ENCODE peak calls at places on chromosomes 11 and 22, in four cellular contexts. One of them, this sample, is unnamed.

GRCh38 chr11:130813638-130814037 is 102.6 kb downstream of the SNX19 start:
- DNase-seq in CD8-positive, alpha-beta T cell: no peak
- DNase-seq in cardiac muscle cell: no peak
- DNase-seq in pancreas: no peak
- DNase-seq in this sample: no peak

GRCh38 chr22:49353185-49353584 is 474.5 kb downstream of the BRD1 start:
- DNase-seq in CD8-positive, alpha-beta T cell: no peak
- DNase-seq in cardiac muscle cell: no peak
- DNase-seq in pancreas: no peak
- DNase-seq in this sample: no peak

GRCh38 chr11:18684267-18684666 is 14.3 kb upstream of the TMEM86A start:
- DNase-seq in cardiac muscle cell: no peak
- DNase-seq in pancreas: peak; percentile 11
- DNase-seq in CD8-positive, alpha-beta T cell: no peak
- DNase-seq in this sample: no peak

GRCh38 chr22:32754413-32755041 is 47.0 kb upstream of the TIMP3 start:
- DNase-seq in cardiac muscle cell: no peak
- DNase-seq in CD8-positive, alpha-beta T cell: no peak
- DNase-seq in pancreas: no peak
- DNase-seq in this sample: no peak

GRCh38 chr11:44424841-44425240 is 114.9 kb upstream of the ALX4 start:
- DNase-seq in CD8-positive, alpha-beta T cell: no peak
- DNase-seq in pancreas: no peak
- DNase-seq in cardiac muscle cell: no peak
- DNase-seq in this sample: no peak

GRCh38 chr11:32713496-32713895 is 81.0 kb downstream of the CCDC73 start:
- DNase-seq in cardiac muscle cell: peak; percentile 15
- DNase-seq in CD8-positive, alpha-beta T cell: no peak
- DNase-seq in pancreas: no peak
- DNase-seq in this sample: no peak

GRCh38 chr22:36208934-36209333 is 7.3 kb upstream of the APOL4 start:
- DNase-seq in cardiac muscle cell: no peak
- DNase-seq in pancreas: no peak
- DNase-seq in CD8-positive, alpha-beta T cell: no peak
- DNase-seq in this sample: no peak

GRCh38 chr22:23800297-23801237 is 13.8 kb downstream of the SMARCB1 start:
- DNase-seq in cardiac muscle cell: no peak
- DNase-seq in pancreas: no peak
- DNase-seq in CD8-positive, alpha-beta T cell: no peak
- DNase-seq in this sample: peak; percentile 82

GRCh38 chr11:35373284-35373933 is 45.9 kb downstream of the SLC1A2 start:
- DNase-seq in CD8-positive, alpha-beta T cell: no peak
- DNase-seq in cardiac muscle cell: no peak
- DNase-seq in pancreas: no peak
- DNase-seq in this sample: no peak

GRCh38 chr11:44286268-44286880 is 23.6 kb downstream of the ALX4 start:
- DNase-seq in CD8-positive, alpha-beta T cell: peak; percentile 41
- DNase-seq in pancreas: no peak
- DNase-seq in cardiac muscle cell: peak; percentile 73
- DNase-seq in this sample: peak; percentile 86

GRCh38 chr11:104327864-104328513 is 164.0 kb upstream of the PDGFD start:
- DNase-seq in CD8-positive, alpha-beta T cell: no peak
- DNase-seq in pancreas: no peak
- DNase-seq in cardiac muscle cell: no peak
- DNase-seq in this sample: no peak

GRCh38 chr11:104333977-104334376 is 170.0 kb upstream of the PDGFD start:
- DNase-seq in cardiac muscle cell: no peak
- DNase-seq in CD8-positive, alpha-beta T cell: no peak
- DNase-seq in pancreas: no peak
- DNase-seq in this sample: no peak

GRCh38 chr11:104329043-104329442 is 165.1 kb upstream of the PDGFD start:
- DNase-seq in pancreas: no peak
- DNase-seq in CD8-positive, alpha-beta T cell: no peak
- DNase-seq in cardiac muscle cell: no peak
- DNase-seq in this sample: no peak

GRCh38 chr11:104328514-104328912 is 164.6 kb upstream of the PDGFD start:
- DNase-seq in cardiac muscle cell: no peak
- DNase-seq in CD8-positive, alpha-beta T cell: no peak
- DNase-seq in pancreas: no peak
- DNase-seq in this sample: no peak

DNA sequence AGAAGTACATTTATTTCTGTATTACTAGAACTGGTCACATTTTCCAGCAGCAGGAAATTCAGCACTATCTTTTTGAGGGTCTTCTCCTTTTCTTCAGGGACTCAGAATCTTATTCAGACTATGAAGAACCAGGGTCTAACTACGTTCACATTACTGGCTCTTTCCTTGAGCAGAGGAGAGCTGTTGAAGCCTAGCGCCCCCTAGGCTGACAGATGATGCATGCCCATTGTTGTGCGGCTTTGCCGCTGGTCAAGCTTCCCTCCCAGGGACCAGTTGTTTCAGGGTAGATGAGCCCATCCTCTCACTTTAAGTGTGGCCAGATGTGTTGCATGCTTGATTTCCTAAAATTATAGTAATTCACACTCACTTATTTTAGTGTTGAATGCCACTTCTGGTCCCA is 168.2 kb upstream of the PDGFD start:
- DNase-seq in pancreas: no peak
- DNase-seq in CD8-positive, alpha-beta T cell: no peak
- DNase-seq in cardiac muscle cell: peak; percentile 38
- DNase-seq in this sample: no peak
- TF ChIP-seq CTCF in pancreas: no peak
- TF ChIP-seq CTCF in CD8-positive, alpha-beta T cell: no peak
- TF ChIP-seq CTCF in cardiac muscle cell: peak; percentile 25
- TF ChIP-seq CTCF in this sample: peak; percentile 17

DNA sequence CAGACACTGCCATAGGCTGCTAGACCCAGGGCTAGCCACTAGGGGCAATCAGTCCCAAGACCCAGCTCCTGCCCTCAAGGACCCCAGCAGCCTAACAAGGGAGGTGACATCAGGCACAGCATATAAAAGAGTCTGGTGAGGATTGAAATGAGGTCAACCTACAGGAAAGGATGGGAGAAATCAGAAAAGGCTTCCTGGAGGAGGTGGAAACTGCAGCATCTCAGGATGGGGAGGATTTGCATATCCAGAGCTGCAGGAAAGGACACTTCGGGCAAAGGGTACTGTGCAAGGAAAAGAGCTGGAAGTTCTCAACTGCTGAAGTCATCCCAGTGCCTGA is 2.9 kb upstream of the ARFGAP2 start:
- DNase-seq in CD8-positive, alpha-beta T cell: peak; percentile 56
- DNase-seq in cardiac muscle cell: peak; percentile 68
- DNase-seq in pancreas: no peak
- DNase-seq in this sample: peak; percentile 74
- TF ChIP-seq CTCF in CD8-positive, alpha-beta T cell: no peak
- TF ChIP-seq CTCF in cardiac muscle cell: peak; percentile 69
- TF ChIP-seq CTCF in pancreas: peak; percentile 11
- TF ChIP-seq CTCF in this sample: peak; percentile 39

DNA sequence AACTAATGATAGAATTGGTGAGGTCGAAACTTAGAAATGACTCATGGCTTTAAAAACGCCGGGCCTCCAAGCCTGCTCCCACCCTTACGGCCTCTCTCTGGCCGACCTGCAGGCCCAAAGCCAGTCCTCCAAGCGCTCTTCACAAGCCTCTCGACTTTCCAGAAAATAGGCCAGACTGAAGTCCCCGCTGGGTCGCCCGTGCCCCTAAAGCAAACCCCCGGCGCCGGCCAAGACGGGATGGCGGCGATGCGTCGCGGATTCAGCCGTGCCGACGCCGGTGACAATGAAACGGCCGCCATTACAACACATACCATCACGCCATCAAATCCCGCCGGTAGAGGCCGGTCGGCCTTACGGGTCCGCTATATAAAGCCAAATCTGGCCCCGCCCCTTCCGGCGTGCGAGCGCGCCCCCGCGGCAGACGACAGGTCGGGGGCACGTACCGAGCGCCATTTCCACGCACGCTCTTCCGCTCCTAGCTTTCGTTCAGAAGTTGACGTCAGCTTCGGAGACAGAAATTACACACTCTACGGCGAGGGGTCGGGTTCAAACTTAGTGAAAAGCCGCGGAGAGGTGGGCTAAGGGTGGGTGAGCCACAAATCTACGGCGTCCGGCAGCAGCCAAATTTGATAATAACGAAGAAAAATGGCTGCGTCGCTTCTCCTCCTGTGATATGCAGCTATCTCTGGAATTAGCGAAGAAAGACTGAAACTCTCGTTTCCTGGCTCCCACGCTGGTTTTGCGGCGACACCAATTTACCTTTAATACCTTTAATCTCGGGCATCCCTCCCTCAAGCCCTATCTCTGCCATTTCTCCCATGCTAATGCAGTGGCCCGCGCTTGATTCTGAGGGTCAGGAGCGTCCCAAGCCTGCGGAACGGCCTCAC is at the start of gene RPL3:
- DNase-seq in CD8-positive, alpha-beta T cell: peak; percentile 97
- DNase-seq in cardiac muscle cell: peak; percentile 98
- DNase-seq in pancreas: peak; percentile 93
- DNase-seq in this sample: peak; percentile 98
- TF ChIP-seq CTCF in CD8-positive, alpha-beta T cell: no peak
- TF ChIP-seq CTCF in cardiac muscle cell: no peak
- TF ChIP-seq CTCF in pancreas: peak; percentile 7
- TF ChIP-seq CTCF in this sample: no peak

DNA sequence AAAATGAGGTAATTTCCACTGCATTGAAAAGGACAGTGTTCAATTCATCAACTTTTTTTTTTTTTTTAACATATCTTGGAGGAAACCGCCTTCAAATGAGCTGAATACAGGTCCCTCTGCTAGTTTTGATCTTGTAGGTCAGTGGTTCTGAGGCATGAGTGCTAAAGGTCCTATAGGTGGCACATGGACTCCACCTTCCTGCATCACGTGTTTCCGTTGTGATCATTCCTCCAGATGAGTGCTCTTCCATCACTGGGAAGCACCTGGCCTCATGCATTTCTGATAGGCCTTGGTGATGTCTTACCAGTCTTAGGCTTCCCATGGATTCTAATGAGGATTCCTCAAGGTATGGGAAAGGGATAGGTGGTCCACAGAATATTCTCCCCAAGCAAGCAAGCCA is 37.8 kb downstream of the FDX1 start:
- DNase-seq in pancreas: no peak
- DNase-seq in cardiac muscle cell: no peak
- DNase-seq in CD8-positive, alpha-beta T cell: no peak
- DNase-seq in this sample: no peak
- TF ChIP-seq CTCF in pancreas: no peak
- TF ChIP-seq CTCF in cardiac muscle cell: no peak
- TF ChIP-seq CTCF in CD8-positive, alpha-beta T cell: no peak
- TF ChIP-seq CTCF in this sample: no peak

DNA sequence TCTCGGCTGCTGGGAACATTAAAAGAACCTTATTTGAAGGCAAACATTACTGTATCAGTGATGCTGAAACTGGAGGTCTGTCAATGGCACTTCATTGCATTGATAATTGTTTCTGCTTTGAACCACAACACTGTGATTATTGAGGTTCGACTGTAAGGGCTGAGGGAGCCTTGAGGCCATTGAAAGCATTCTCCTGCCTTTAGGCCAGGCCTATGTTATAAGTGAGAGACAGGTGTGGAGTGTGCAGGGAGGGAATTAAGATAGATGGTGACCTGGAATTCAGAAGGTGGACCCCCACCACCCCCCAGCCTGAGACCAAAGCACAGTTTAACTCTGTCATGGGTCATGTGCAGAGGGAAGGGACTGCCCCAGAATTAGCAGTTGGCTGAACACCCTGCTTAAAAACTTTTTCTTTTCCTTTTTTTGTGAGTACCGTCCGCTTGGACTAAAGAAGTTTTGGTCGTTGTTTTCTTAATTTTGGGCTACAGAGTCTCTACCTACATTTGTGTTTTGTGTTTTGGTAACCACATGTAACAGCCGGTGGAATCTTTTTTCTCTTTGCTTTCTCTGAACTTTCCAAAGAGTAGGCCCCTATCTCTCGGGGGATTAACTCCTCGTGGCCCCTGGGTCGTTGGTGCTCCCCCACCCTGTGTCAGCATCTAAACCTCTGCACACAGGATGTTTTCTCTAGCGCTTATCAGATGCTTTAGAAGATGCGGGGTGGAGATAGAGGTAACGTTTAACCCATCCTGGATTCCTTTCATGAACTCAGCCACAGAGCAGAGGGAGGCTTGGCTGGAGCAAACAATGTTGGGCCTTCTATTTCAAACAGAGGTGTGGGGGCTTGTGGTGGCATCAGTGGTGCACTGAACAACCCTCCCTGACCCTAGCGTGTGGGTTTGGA is 43.7 kb downstream of the ZBTB16 start:
- DNase-seq in cardiac muscle cell: no peak
- DNase-seq in pancreas: no peak
- DNase-seq in CD8-positive, alpha-beta T cell: peak; percentile 25
- DNase-seq in this sample: no peak
- TF ChIP-seq CTCF in cardiac muscle cell: no peak
- TF ChIP-seq CTCF in pancreas: no peak
- TF ChIP-seq CTCF in CD8-positive, alpha-beta T cell: no peak
- TF ChIP-seq CTCF in this sample: no peak

GRCh38 chr11:117180661-117181585 is 2.4 kb downstream of the SIDT2 start:
- DNase-seq in CD8-positive, alpha-beta T cell: peak; percentile 78
- DNase-seq in pancreas: peak; percentile 84
- DNase-seq in cardiac muscle cell: peak; percentile 84
- DNase-seq in this sample: peak; percentile 80
- TF ChIP-seq CTCF in CD8-positive, alpha-beta T cell: peak; percentile 62
- TF ChIP-seq CTCF in pancreas: peak; percentile 29
- TF ChIP-seq CTCF in cardiac muscle cell: peak; percentile 59
- TF ChIP-seq CTCF in this sample: peak; percentile 98